ENCODE peak calls at places on chromosomes 11 and 22, in six cellular contexts. P is CD8-positive, alpha-beta T cell; D is thoracic aorta; F is astrocyte; K is H1; A is spleen. U is an unnamed sample. For H3K4me1, the result is how much of the 10 kb centered on the place peaks cover.

GRCh38 chr11:109298865-109299264 is 123.1 kb upstream of the C11orf87 start:
- DNase-seq in P (no peak), D (no peak), F (peak), K (no peak), A (no peak), U (peak)

GRCh38 chr11:7513210-7514098 is at the start of gene PPFIBP2:
- DNase-seq in P (peak), D (peak), F (peak), K (peak), A (peak), U (peak)

GRCh38 chr22:31490496-31490925 is 869 bp upstream of the EIF4ENIF1 start:
- DNase-seq in P (peak), D (no peak), F (peak), K (peak), A (peak), U (peak)

GRCh38 chr11:62558669-62559068 is 12.1 kb upstream of the AHNAK start:
- DNase-seq in P (no peak), D (no peak), F (no peak), K (no peak), A (peak), U (no peak)

GRCh38 chr11:25242928-25243327 is 746.1 kb downstream of the LUZP2 start:
- DNase-seq in P (no peak), D (no peak), F (no peak), K (no peak), A (no peak), U (peak)

GRCh38 chr22:43077121-43077877 is 11.9 kb downstream of the TTLL1 start:
- DNase-seq in P (no peak), D (no peak), F (no peak), K (no peak), A (no peak), U (no peak)

GRCh38 chr11:2951235-2952110 is 22.3 kb upstream of the PHLDA2 start:
- DNase-seq in P (no peak), D (no peak), F (peak), K (no peak), A (no peak), U (no peak)

GRCh38 chr22:50030315-50031188 is 18.0 kb upstream of the IL17REL start:
- DNase-seq in P (peak), D (no peak), F (peak), K (peak), A (peak), U (peak)

GRCh38 chr22:29912605-29913398 is 29.8 kb downstream of the MTMR3 start:
- DNase-seq in P (no peak), D (no peak), F (peak), K (no peak), A (no peak), U (no peak)

GRCh38 chr11:35893796-35894475 is 49.9 kb upstream of the LDLRAD3 start:
- DNase-seq in P (no peak), D (no peak), F (no peak), K (no peak), A (no peak), U (peak)

GRCh38 chr22:37431811-37432707 is 4.8 kb upstream of the ELFN2 start:
- DNase-seq in P (no peak), D (no peak), F (peak), K (no peak), A (no peak), U (peak)

GRCh38 chr22:50577987-50578775 is at the start of gene CPT1B:
- DNase-seq in P (no peak), D (no peak), F (no peak), K (no peak), A (no peak), U (no peak)

GRCh38 chr11:25901415-25901814 is 430.5 kb upstream of the ANO3 start:
- DNase-seq in P (no peak), D (no peak), F (no peak), K (no peak), A (no peak), U (no peak)

GRCh38 chr11:14642873-14643696 is 519 bp upstream of the PDE3B start:
- DNase-seq in P (no peak), D (no peak), F (no peak), K (no peak), A (peak), U (no peak)

GRCh38 chr11:93633835-93634234 is 27.6 kb upstream of the CEP295 start:
- DNase-seq in P (no peak), D (no peak), F (no peak), K (no peak), A (no peak), U (no peak)

GRCh38 chr11:120682866-120683265 is 171.3 kb downstream of the GRIK4 start:
- DNase-seq in P (no peak), D (no peak), F (peak), K (no peak), A (no peak), U (no peak)

GRCh38 chr11:35166369-35167360 is 27.7 kb downstream of the CD44 start:
- DNase-seq in P (peak), D (peak), F (peak), K (no peak), A (peak), U (peak)

GRCh38 chr11:35147273-35147672 is 8.3 kb downstream of the CD44 start:
- DNase-seq in P (no peak), D (no peak), F (no peak), K (no peak), A (no peak), U (no peak)

GRCh38 chr11:83713701-83714100 is 427.5 kb upstream of the CCDC90B start:
- DNase-seq in P (no peak), D (no peak), F (peak), K (no peak), A (no peak), U (peak)

GRCh38 chr22:38986629-38987028 is 4.5 kb downstream of the APOBEC3B start:
- DNase-seq in P (no peak), D (no peak), F (no peak), K (no peak), A (no peak), U (no peak)

GRCh38 chr22:38981659-38982007 is 514 bp upstream of the APOBEC3B start:
- DNase-seq in P (no peak), D (no peak), F (no peak), K (no peak), A (no peak), U (no peak)

GRCh38 chr22:38982008-38982927 is at the start of gene APOBEC3B:
- DNase-seq in P (peak), D (peak), F (peak), K (no peak), A (peak), U (peak)

GRCh38 chr22:38984224-38984623 is 2.1 kb downstream of the APOBEC3B start:
- DNase-seq in P (no peak), D (no peak), F (no peak), K (no peak), A (no peak), U (no peak)

GRCh38 chr22:38981005-38981658 is 1.0 kb upstream of the APOBEC3B start:
- DNase-seq in P (no peak), D (no peak), F (peak), K (no peak), A (no peak), U (peak)
- TF ChIP-seq CTCF in P (no peak), D (no peak), F (peak), K (peak), A (no peak), U (peak)

DNA sequence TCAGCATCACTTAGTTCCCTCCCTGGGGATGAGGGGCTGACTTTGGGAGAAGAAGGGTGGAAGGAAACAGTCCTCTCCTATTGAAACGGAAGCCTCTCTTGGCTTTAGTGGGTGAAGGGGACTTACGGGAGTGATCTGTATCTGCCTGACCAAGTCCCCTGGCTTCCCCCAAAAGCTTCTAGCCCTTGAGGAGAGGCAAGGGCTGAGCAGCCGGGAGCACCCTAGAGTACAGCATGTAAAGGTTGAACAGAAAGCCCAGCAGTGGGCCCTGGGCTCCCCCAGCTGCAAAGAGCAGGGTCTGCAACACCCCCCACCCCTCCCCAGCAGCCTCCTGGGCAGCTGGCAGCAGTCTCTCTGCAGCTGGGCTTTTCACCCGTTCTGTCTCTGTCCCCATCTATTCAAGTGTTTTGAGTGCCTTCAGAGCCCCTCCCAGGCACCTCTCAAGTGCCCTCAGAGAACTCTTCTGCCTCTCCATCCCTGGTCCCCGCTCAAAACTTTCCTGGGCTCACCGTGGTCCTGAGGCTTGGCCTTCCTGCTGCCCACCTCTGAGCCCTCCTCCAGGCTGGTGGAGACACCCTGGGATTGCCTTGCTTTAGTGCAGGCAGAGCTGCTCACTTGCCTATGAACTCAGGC is 2.7 kb downstream of the CAPN5 start:
- DNase-seq in P (no peak), D (no peak), F (no peak), K (no peak), A (no peak), U (no peak)
- H3K4me1 ChIP-seq in P (under half), D (half or more), F (under half), K (under half), A (under half), U (under half)

GRCh38 chr11:78062671-78063070 is 990 bp upstream of the THRSP start:
- DNase-seq in P (no peak), D (no peak), F (no peak), K (no peak), A (no peak), U (no peak)

GRCh38 chr11:78057462-78058055 is 6.1 kb upstream of the THRSP start:
- DNase-seq in P (no peak), D (no peak), F (no peak), K (no peak), A (no peak), U (no peak)

GRCh38 chr11:78061088-78061920 is 2.4 kb upstream of the THRSP start:
- DNase-seq in P (no peak), D (no peak), F (no peak), K (no peak), A (no peak), U (no peak)

GRCh38 chr11:78061921-78062311 is 1.7 kb upstream of the THRSP start:
- DNase-seq in P (no peak), D (no peak), F (no peak), K (no peak), A (no peak), U (no peak)

GRCh38 chr11:78060533-78060932 is 3.1 kb upstream of the THRSP start:
- DNase-seq in P (no peak), D (no peak), F (no peak), K (no peak), A (no peak), U (no peak)
- H3K27ac ChIP-seq in P (no peak), D (no peak), F (no peak), K (no peak), A (no peak), U (no peak)

GRCh38 chr11:11202885-11203284 is 150.2 kb downstream of the CSNK2A3 start:
- DNase-seq in P (no peak), D (no peak), F (no peak), K (no peak), A (no peak), U (no peak)

GRCh38 chr11:11207428-11207827 is 145.6 kb downstream of the CSNK2A3 start:
- DNase-seq in P (no peak), D (no peak), F (no peak), K (no peak), A (no peak), U (no peak)

GRCh38 chr11:11208994-11209393 is 144.1 kb downstream of the CSNK2A3 start:
- DNase-seq in P (no peak), D (no peak), F (no peak), K (no peak), A (no peak), U (no peak)

GRCh38 chr11:11209967-11210366 is 143.1 kb downstream of the CSNK2A3 start:
- DNase-seq in P (no peak), D (no peak), F (no peak), K (no peak), A (no peak), U (no peak)

DNA sequence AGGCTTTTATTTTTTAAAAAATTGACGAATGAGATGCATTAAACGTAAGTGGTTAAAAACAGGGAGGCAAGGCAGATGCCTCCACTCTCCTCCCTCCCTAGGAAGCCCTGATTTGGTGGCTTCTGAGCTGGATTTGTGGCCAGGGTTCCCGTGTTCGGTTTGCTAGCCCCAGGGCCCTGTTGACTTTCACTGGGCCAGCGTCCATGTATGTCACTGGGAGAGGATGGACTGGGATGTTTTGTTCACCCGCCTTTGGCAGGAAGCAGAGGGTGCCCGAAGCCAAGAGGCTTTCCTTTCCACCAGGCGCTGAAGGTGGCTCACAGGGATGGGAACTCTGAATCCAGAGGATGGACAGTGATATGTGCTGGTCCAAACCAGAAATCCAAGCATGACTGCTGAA is 146.6 kb downstream of the CSNK2A3 start:
- DNase-seq in P (no peak), D (no peak), F (no peak), K (no peak), A (no peak), U (no peak)
- TF ChIP-seq CTCF in P (no peak), D (no peak), F (no peak), K (no peak), A (no peak), U (no peak)

GRCh38 chr11:117509543-117509942 is 181.9 kb downstream of the CEP164 start:
- DNase-seq in P (no peak), D (no peak), F (no peak), K (no peak), A (no peak), U (no peak)
- H3K4me1 ChIP-seq in P (under half), D (under half), F (under half), K (under half), A (under half), U (under half)

GRCh38 chr11:68003846-68004550 is at the start of gene UNC93B1:
- DNase-seq in P (peak), D (peak), F (peak), K (peak), A (peak), U (peak)

GRCh38 chr11:68004551-68005335 is 846 bp upstream of the UNC93B1 start:
- DNase-seq in P (no peak), D (no peak), F (no peak), K (no peak), A (no peak), U (no peak)

GRCh38 chr11:67999704-68000103 is 4.2 kb downstream of the UNC93B1 start:
- DNase-seq in P (no peak), D (no peak), F (no peak), K (no peak), A (no peak), U (no peak)

GRCh38 chr11:68002575-68002942 is 1.3 kb downstream of the UNC93B1 start:
- DNase-seq in P (no peak), D (no peak), F (no peak), K (no peak), A (peak), U (no peak)

DNA sequence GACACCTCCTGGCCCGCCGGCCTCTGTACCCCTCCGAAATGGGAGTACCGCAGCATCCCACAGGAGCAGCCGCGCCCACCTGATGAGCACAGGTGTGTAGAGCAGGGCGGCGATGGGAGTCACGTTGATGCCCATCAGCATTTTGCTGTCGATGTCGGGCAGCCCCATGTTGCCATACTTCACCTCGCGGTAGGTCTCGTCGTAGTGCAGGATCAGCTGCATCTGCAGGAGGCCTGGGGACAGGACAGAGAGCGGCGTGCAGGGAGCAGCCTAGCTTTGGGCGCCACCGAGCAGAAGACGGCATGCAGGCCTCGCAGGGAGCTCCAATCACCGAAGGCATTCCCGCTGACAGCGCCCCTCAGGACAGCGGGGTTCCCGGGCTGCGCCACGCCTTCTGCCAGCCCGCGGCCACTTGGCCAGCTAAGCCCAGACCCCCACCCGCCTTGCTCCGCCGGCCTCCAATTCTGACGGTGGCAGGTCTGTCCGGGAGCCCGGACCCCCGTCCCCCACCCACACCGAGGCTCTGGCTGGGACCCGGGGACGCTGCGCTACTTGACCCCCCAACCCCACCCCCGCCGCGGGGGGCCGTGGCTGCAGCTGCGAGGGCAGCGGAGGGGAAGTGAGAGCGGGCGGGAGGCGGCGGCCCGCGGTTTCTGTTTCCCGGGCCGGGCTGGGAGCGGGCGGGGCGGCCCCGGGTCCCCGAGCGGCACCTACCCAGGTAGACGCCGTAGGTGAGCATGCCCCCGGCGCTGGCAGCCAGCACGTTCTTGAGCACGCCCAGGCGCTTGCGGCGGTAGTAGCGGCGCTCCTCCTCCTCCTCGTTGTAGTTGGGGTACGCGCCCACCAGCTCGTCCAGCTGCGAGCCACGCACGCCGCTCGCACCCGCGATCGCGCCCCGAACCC is 703 bp downstream of the UNC93B1 start:
- DNase-seq in P (peak), D (no peak), F (no peak), K (peak), A (peak), U (no peak)
- H3K27ac ChIP-seq in P (no peak), D (peak), F (no peak), K (no peak), A (peak), U (no peak)

U was measured in foreskin keratinocyte.